ENCODE peak calls at places on chromosome 22, in ten cellular contexts. V is AG04450, S is right cardiac atrium, G is IMR-90, L is body of pancreas, Q is GM23248, U is tibial artery, N is adrenal gland, J is prostate gland, D is transverse colon. E is an unnamed sample.

GRCh38 chr22:24801906-24802504 is 4.0 kb upstream of the SGSM1 start:
- DNase-seq in U (no peak), N (no peak), G (no peak), Q (no peak), D (no peak), J (no peak), L (no peak), V (no peak), S (no peak), E (no peak)

GRCh38 chr22:25976346-25976745 is 192.9 kb upstream of the SEZ6L start:
- DNase-seq in S (no peak), U (no peak), Q (no peak), V (no peak), J (no peak), N (no peak), L (no peak), G (no peak), D (no peak), E (no peak)

GRCh38 chr22:39621826-39622225 is 51.3 kb downstream of the CACNA1I start:
- DNase-seq in G (no peak), Q (no peak), D (no peak), S (no peak), U (no peak), N (no peak), V (no peak), J (no peak), L (no peak), E (no peak)

GRCh38 chr22:45237065-45237990 is 3.4 kb downstream of the KIAA0930 start:
- DNase-seq in S (no peak), J (no peak), L (no peak), G (no peak), N (no peak), V (no peak), Q (no peak), U (no peak), D (no peak), E (no peak)

GRCh38 chr22:25495286-25495685 is 69.2 kb upstream of the GRK3 start:
- DNase-seq in G (peak; percentile 32), D (no peak), U (no peak), S (no peak), Q (no peak), N (no peak), V (no peak), L (peak; percentile 26), J (no peak), E (no peak)

GRCh38 chr22:21044931-21045584 is 688 bp upstream of the LRRC74B start:
- DNase-seq in G (peak; percentile 65), L (no peak), V (no peak), D (no peak), U (peak; percentile 78), N (peak; percentile 43), Q (peak; percentile 86), S (peak; percentile 66), J (no peak), E (no peak)

GRCh38 chr22:19060356-19061009 is 61.7 kb downstream of the DGCR2 start:
- DNase-seq in J (peak; percentile 50), V (peak; percentile 20), S (no peak), U (no peak), D (no peak), N (no peak), L (peak; percentile 65), G (peak; percentile 86), Q (peak; percentile 41), E (no peak)

GRCh38 chr22:47381240-47381639 is 618.8 kb downstream of the TBC1D22A start:
- DNase-seq in J (no peak), U (peak; percentile 49), L (peak; percentile 6), N (no peak), S (no peak), G (no peak), D (no peak), V (no peak), Q (no peak), E (no peak)

GRCh38 chr22:44537016-44537936 is 39.2 kb upstream of the RTL6 start:
- DNase-seq in V (no peak), S (no peak), G (no peak), L (no peak), U (no peak), Q (peak; percentile 24), J (no peak), N (no peak), D (no peak), E (no peak)

GRCh38 chr22:17921871-17922821 is 102.2 kb downstream of the MICAL3 start:
- DNase-seq in J (peak; percentile 74), Q (no peak), S (no peak), V (no peak), L (peak; percentile 28), D (peak; percentile 53), U (no peak), G (no peak), N (no peak), E (no peak)

GRCh38 chr22:20080776-20081654 is 974 bp downstream of the DGCR8 start:
- DNase-seq in G (peak; percentile 67), S (peak; percentile 56), U (peak; percentile 67), L (peak; percentile 48), V (peak; percentile 16), N (no peak), J (no peak), D (peak; percentile 25), Q (peak; percentile 90), E (no peak)

GRCh38 chr22:11629661-11630385 is 3898.2 kb upstream of the OR11H1 start:
- DNase-seq in G (no peak), D (no peak), J (no peak), Q (no peak), U (no peak), S (no peak), N (no peak), V (no peak), L (no peak), E (no peak)
- H3K9me3 ChIP-seq in G (peaks cover 49% of the 10 kb centered on the region), D (peaks cover 50% of the 10 kb centered on the region), J (no peaks in the 10 kb centered on the region), Q (no peaks in the 10 kb centered on the region), U (peaks cover 51% of the 10 kb centered on the region), S (no peaks in the 10 kb centered on the region), N (peaks cover 14% of the 10 kb centered on the region), V (peaks cover 57% of the 10 kb centered on the region), L (no peaks in the 10 kb centered on the region), E (peaks cover 45% of the 10 kb centered on the region)

DNA sequence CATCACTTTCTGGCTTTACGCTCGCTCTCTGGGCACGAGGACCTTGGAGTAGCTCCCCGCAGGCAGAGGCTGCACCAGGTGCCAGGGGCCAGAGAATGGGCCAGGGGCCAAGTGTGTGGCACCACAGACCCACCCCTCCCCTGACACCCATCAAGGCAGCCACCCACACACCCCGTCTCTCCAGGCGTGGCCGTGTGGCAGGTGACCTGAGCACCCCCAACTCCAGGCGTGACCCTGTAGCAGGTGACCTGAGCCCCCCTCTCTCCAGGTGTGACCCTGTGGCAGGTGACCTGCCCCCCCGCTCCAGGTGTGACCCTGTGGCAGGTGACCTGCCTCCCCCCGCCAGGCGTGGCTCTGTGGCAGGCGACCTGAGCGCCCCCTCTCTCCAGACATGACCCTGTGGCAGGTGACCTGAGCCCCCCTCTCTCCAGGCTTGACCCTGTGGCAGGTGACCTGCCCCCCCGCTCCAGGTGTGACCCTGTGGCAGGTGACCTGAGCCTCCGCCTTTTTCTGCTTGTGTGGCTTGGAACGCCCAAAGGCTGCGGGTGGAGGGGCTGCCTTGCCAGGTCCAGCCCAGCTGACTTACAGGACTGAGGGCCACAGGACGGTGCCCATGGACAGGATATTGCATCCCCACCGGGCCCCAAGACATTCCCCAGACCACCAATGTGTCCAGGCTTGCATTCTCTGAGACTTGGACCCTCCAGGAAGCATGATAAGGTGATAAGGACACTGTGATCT is 667.2 kb downstream of the BRD1 start:
- DNase-seq in N (no peak), V (no peak), D (no peak), U (no peak), S (no peak), L (no peak), J (no peak), G (no peak), Q (no peak), E (no peak)
- H3K4me3 ChIP-seq in N (no peak overlapping the region), V (no peak overlapping the region), D (no peak overlapping the region), U (no peak overlapping the region), S (no peak overlapping the region), L (no peak overlapping the region), J (no peak overlapping the region), G (no peak overlapping the region), Q (no peak overlapping the region), E (no peak overlapping the region)

DNA sequence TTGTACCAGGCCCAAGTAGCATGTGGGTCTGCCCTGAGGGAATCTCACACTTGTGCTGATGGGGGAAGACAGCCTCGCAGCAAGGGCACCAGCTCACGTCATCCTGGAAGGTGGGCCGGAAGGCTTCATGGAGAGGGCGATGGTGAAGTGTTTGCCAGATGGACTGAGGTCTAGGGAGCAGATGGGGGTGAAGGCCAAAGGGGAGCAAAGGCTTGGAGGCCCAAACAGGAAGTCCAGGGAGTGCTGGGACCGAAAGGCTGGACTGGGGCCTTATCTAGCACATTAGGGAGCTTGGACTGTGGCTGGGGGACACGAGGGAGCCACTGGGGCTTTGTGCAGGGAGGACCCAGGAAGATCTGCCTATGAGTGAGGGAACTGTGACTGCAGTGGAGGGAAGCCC is 1.2 kb upstream of the TNFRSF13C start:
- DNase-seq in D (no peak), V (no peak), J (no peak), S (no peak), Q (no peak), U (no peak), N (no peak), L (no peak), G (no peak), E (no peak)
- H3K27me3 ChIP-seq in D (peaks cover 44% of the 10 kb centered on the region), V (peaks cover 12% of the 10 kb centered on the region), J (no peaks in the 10 kb centered on the region), S (no peaks in the 10 kb centered on the region), Q (peaks cover 9% of the 10 kb centered on the region), U (no peaks in the 10 kb centered on the region), N (no peaks in the 10 kb centered on the region), L (no peaks in the 10 kb centered on the region), G (peaks cover 23% of the 10 kb centered on the region), E (peaks cover 5% of the 10 kb centered on the region)

GRCh38 chr22:49650336-49651241 is 177.1 kb downstream of the BRD1 start:
- DNase-seq in U (no peak), L (no peak), G (no peak), V (no peak), J (no peak), N (no peak), D (no peak), Q (no peak), S (no peak), E (no peak)
- H3K9me3 ChIP-seq in U (peaks cover 7% of the 10 kb centered on the region), L (no peaks in the 10 kb centered on the region), G (peaks cover 23% of the 10 kb centered on the region), V (peaks cover 67% of the 10 kb centered on the region), J (no peaks in the 10 kb centered on the region), N (no peaks in the 10 kb centered on the region), D (no peaks in the 10 kb centered on the region), Q (no peaks in the 10 kb centered on the region), S (no peaks in the 10 kb centered on the region), E (no peaks in the 10 kb centered on the region)